ENCODE peak calls at places on chromosomes 2 and 18, in five cellular contexts. O is choroid plexus epithelial cell, G is OCI-LY7, Q is GM23248, M is epithelial cell of esophagus. P is an unnamed sample.

GRCh38 chr2:20650880-20651730 is at the start of gene HS1BP3:
- DNase-seq in O (peak), G (peak), Q (peak), M (peak), P (peak)

GRCh38 chr18:32911660-32912284 is 138.9 kb upstream of the KLHL14 start:
- DNase-seq in O (peak), G (no peak), Q (peak), M (peak), P (no peak)

GRCh38 chr2:96147593-96148201 is 2.5 kb upstream of the DUSP2 start:
- DNase-seq in O (no peak), G (peak), Q (no peak), M (no peak), P (no peak)

GRCh38 chr2:237132799-237133198 is 47.1 kb downstream of the COPS8 start:
- DNase-seq in O (no peak), G (peak), Q (no peak), M (peak), P (no peak)

GRCh38 chr2:201904529-201905420 is 98.4 kb downstream of the CDK15 start:
- DNase-seq in O (no peak), G (peak), Q (peak), M (no peak), P (no peak)

GRCh38 chr2:216693414-216694100 is 1.8 kb downstream of the IGFBP5 start:
- DNase-seq in O (no peak), G (no peak), Q (no peak), M (no peak), P (no peak)

GRCh38 chr2:85898881-85899280 is 10.1 kb upstream of the ST3GAL5 start:
- DNase-seq in O (no peak), G (no peak), Q (no peak), M (no peak), P (no peak)

GRCh38 chr2:59073257-59073656 is 832.1 kb upstream of the FANCL start:
- DNase-seq in O (no peak), G (no peak), Q (no peak), M (no peak), P (no peak)

GRCh38 chr2:47688561-47688960 is 94.4 kb upstream of the MSH6 start:
- DNase-seq in O (peak), G (no peak), Q (peak), M (no peak), P (peak)

GRCh38 chr2:61426267-61426897 is 44.5 kb downstream of the USP34 start:
- DNase-seq in O (peak), G (peak), Q (peak), M (peak), P (peak)

GRCh38 chr2:232941912-232942595 is 71.0 kb downstream of the NGEF start:
- DNase-seq in O (no peak), G (no peak), Q (no peak), M (peak), P (no peak)

GRCh38 chr2:221527759-221528444 is 44.2 kb downstream of the EPHA4 start:
- DNase-seq in O (peak), G (no peak), Q (no peak), M (no peak), P (no peak)

GRCh38 chr2:31404827-31405226 is 9.7 kb downstream of the XDH start:
- DNase-seq in O (peak), G (no peak), Q (no peak), M (no peak), P (no peak)

GRCh38 chr18:6795307-6795706 is 65.8 kb downstream of the ARHGAP28 start:
- DNase-seq in O (peak), G (no peak), Q (peak), M (no peak), P (no peak)

GRCh38 chr18:49911414-49911813 is 98.1 kb upstream of the ACAA2 start:
- DNase-seq in O (peak), G (no peak), Q (no peak), M (peak), P (no peak)

GRCh38 chr2:17125989-17126620 is 392.1 kb downstream of the RAD51AP2 start:
- DNase-seq in O (no peak), G (no peak), Q (no peak), M (no peak), P (no peak)

GRCh38 chr2:173750332-173750731 is 214.8 kb downstream of the SP3 start:
- DNase-seq in O (peak), G (no peak), Q (peak), M (peak), P (no peak)

GRCh38 chr2:241952816-241953215 is 83.3 kb downstream of the RTP5 start:
- DNase-seq in O (no peak), G (no peak), Q (no peak), M (no peak), P (no peak)

GRCh38 chr2:44949329-44950151 is 8.0 kb downstream of the SIX3 start:
- DNase-seq in O (peak), G (no peak), Q (peak), M (peak), P (no peak)

GRCh38 chr2:159904565-159905281 is 106.7 kb upstream of the CD302 start:
- DNase-seq in O (peak), G (no peak), Q (peak), M (peak), P (no peak)

GRCh38 chr2:106165064-106165463 is 29.0 kb downstream of the UXS1 start:
- DNase-seq in O (no peak), G (no peak), Q (no peak), M (no peak), P (peak)

GRCh38 chr18:48093104-48093503 is 162.6 kb upstream of the SMAD2 start:
- DNase-seq in O (no peak), G (no peak), Q (no peak), M (no peak), P (no peak)

GRCh38 chr2:106192752-106193490 is 1.2 kb downstream of the UXS1 start:
- DNase-seq in O (peak), G (peak), Q (peak), M (peak), P (no peak)

GRCh38 chr2:61720911-61721310 is 132.9 kb downstream of the FAM161A start:
- DNase-seq in O (no peak), G (no peak), Q (no peak), M (peak), P (no peak)

GRCh38 chr2:65003037-65003436 is 13.8 kb downstream of the SLC1A4 start:
- DNase-seq in O (no peak), G (no peak), Q (no peak), M (no peak), P (no peak)

GRCh38 chr2:126915903-126916302 is 17.2 kb downstream of the TEX51 start:
- DNase-seq in O (no peak), G (no peak), Q (no peak), M (no peak), P (no peak)

GRCh38 chr2:24984912-24985311 is 13.2 kb upstream of the DNAJC27 start:
- DNase-seq in O (peak), G (no peak), Q (peak), M (no peak), P (no peak)

GRCh38 chr2:71282493-71282892 is 49.1 kb upstream of the ZNF638 start:
- DNase-seq in O (peak), G (peak), Q (peak), M (peak), P (peak)

GRCh38 chr2:108460345-108461037 is 11.5 kb downstream of the GCC2 start:
- DNase-seq in O (no peak), G (no peak), Q (no peak), M (no peak), P (no peak)

GRCh38 chr18:52617931-52618330 is 277.9 kb downstream of the DCC start:
- DNase-seq in O (no peak), G (no peak), Q (peak), M (no peak), P (no peak)

GRCh38 chr2:207219036-207219435 is 53.3 kb upstream of the KLF7 start:
- DNase-seq in O (no peak), G (no peak), Q (no peak), M (no peak), P (no peak)

DNA sequence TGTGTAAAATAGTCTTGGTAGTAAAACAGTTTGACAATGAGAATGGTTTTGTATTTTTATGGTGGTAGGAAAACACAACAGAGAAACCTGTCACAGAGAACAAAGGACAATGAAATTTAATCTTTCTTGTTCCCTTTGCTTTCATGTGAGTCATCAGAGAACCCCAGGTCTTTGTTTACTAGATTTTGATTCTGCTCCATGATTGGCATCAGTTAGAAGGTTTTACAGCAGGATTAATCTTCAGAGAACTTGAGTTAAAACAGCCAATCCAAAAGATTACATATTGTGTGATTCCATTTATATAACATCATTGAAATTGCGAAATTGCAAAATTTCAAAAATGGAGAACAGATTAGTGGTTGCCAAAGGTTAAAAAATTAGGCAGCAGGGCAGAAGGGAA is 2.5 kb downstream of the APLF start:
- DNase-seq in O (no peak), G (no peak), Q (peak), M (peak), P (no peak)
- H3K4me3 ChIP-seq in O (no peak), G (no peak), Q (no peak), M (no peak), P (no peak)

GRCh38 chr2:191200910-191201309 is 44.3 kb upstream of the MYO1B start:
- DNase-seq in O (no peak), G (no peak), Q (no peak), M (no peak), P (no peak)

GRCh38 chr2:191202209-191202721 is 42.9 kb upstream of the MYO1B start:
- DNase-seq in O (peak), G (no peak), Q (peak), M (peak), P (no peak)

GRCh38 chr2:191202881-191203397 is 42.3 kb upstream of the MYO1B start:
- DNase-seq in O (no peak), G (no peak), Q (peak), M (peak), P (no peak)

GRCh38 chr2:191206613-191207471 is 38.4 kb upstream of the MYO1B start:
- DNase-seq in O (no peak), G (no peak), Q (no peak), M (peak), P (no peak)

DNA sequence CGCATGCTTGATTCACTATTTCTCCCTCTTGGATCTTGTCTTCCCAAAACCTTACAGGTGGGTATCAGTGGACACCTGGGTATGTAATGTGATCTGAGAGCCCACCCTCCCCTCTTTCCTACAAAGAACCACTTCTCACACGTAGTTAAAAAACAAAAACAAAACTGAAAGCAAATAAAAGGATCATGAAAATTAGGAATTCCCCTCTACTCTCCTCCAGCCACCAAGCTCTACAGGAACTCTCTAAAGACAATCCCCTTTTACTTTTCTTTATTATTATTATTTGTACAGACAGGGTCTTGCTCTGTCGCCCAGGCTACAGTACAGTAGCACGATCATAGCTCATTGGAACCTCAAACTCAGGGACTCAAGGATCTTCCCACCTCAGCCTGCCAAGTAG is 40.8 kb upstream of the MYO1B start:
- DNase-seq in O (no peak), G (no peak), Q (no peak), M (no peak), P (no peak)
- H3K4me3 ChIP-seq in O (no peak), G (no peak), Q (no peak), M (no peak), P (no peak)

DNA sequence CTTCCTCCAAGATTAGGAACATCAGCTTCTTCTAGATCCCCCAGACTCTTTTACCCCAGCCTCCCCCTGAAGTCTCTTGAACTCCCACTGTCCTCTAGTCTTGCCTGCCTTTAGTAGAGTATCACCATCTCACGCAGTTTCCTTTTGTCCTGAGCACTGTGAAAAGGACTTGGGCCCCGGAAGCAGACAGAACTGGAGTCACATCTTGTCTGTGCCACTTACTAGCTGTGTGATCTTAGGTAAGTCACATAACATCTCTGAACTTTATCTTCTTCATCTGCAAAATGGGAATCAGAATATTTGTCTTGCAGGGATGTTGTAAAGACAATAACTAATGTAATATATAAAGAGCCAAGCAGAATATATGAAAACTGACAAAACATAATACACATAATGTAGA is 8.4 kb upstream of the TRABD2A start:
- DNase-seq in O (no peak), G (peak), Q (no peak), M (no peak), P (no peak)
- H3K4me3 ChIP-seq in O (no peak), G (peak), Q (peak), M (no peak), P (peak)

GRCh38 chr2:190859347-190860297 is 21.0 kb upstream of the GLS start:
- DNase-seq in O (peak), G (no peak), Q (peak), M (no peak), P (no peak)
- H3K4me3 ChIP-seq in O (no peak), G (no peak), Q (peak), M (no peak), P (no peak)

DNA sequence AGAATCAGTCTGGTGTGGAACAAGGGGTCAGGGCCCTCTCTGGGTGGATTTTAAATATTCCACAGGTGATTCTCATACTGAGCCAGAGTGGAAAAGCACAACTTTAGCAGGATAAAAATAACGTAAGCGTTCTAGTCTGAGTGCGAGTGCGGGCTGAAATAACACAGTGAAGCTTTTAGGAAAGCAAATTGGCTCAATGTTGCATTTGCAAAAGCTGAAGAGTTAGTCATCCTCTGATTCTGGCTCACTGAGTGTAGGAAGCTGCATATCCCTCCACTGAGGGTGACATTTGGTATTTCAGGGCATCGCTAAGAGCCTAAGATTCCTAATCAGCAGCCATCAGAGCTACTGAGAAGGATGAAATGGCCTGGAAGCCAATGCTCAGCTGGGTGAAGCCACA is 134.7 kb downstream of the RIF1 start:
- DNase-seq in O (no peak), G (no peak), Q (peak), M (no peak), P (no peak)
- H3K4me3 ChIP-seq in O (no peak), G (no peak), Q (peak), M (no peak), P (no peak)

DNA sequence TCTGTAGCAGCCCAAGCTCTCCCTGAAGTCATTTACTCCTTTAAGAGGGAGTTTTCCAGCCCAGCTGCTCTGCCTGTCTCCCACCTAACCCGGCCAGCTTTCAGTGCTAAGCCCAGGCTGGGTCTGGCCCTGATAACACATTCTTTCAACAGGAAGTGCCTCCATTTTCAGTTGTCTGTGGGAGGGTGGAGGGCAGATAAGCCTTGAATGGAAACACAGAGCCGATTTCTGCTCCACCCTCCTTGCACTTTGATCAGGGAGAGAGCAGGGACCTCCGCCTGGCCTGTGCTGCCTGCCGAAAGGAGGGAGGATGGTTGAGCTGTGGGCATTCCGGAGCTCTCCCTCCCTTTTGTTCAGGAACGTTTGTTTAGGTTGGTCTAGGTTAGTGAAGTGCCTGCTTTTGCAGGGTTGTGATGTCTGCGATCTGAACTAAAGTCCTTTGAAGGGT is 24.8 kb downstream of the GATA6 start:
- DNase-seq in O (no peak), G (no peak), Q (no peak), M (no peak), P (no peak)
- H3K4me3 ChIP-seq in O (no peak), G (no peak), Q (no peak), M (no peak), P (no peak)

P was measured in Jurkat, Clone E6-1.